ENCODE peak calls at places on chromosomes 6 and 20, in nine cellular contexts. One of them, this sample, is unnamed.

GRCh38 chr6:24554474-24554873 is 59.7 kb downstream of the ALDH5A1 start:
- DNase-seq in esophagus muscularis mucosa: no peak
- DNase-seq in upper lobe of right lung: no peak
- DNase-seq in fibroblast of lung: no peak
- DNase-seq in MM.1S: peak; percentile 48
- DNase-seq in GM23338: no peak
- DNase-seq in hepatocyte: no peak
- DNase-seq in endodermal cell: no peak
- DNase-seq in uterus: no peak
- DNase-seq in this sample: no peak

GRCh38 chr6:18506387-18507017 is 119.4 kb downstream of the RNF144B start:
- DNase-seq in esophagus muscularis mucosa: no peak
- DNase-seq in upper lobe of right lung: no peak
- DNase-seq in fibroblast of lung: peak; percentile 48
- DNase-seq in MM.1S: no peak
- DNase-seq in GM23338: no peak
- DNase-seq in hepatocyte: peak; percentile 20
- DNase-seq in endodermal cell: no peak
- DNase-seq in uterus: no peak
- DNase-seq in this sample: no peak

GRCh38 chr6:106256201-106256968 is 69.2 kb downstream of the ATG5 start:
- DNase-seq in esophagus muscularis mucosa: no peak
- DNase-seq in upper lobe of right lung: no peak
- DNase-seq in fibroblast of lung: peak; percentile 57
- DNase-seq in MM.1S: no peak
- DNase-seq in GM23338: no peak
- DNase-seq in hepatocyte: no peak
- DNase-seq in endodermal cell: no peak
- DNase-seq in uterus: no peak
- DNase-seq in this sample: no peak

GRCh38 chr6:159075506-159076100 is 30.8 kb upstream of the TAGAP start:
- DNase-seq in esophagus muscularis mucosa: no peak
- DNase-seq in upper lobe of right lung: no peak
- DNase-seq in fibroblast of lung: no peak
- DNase-seq in MM.1S: no peak
- DNase-seq in GM23338: peak; percentile 17
- DNase-seq in hepatocyte: no peak
- DNase-seq in endodermal cell: peak; percentile 37
- DNase-seq in uterus: no peak
- DNase-seq in this sample: no peak

GRCh38 chr20:3461191-3461874 is 9.5 kb upstream of the ATRN start:
- DNase-seq in esophagus muscularis mucosa: peak; percentile 86
- DNase-seq in upper lobe of right lung: no peak
- DNase-seq in fibroblast of lung: no peak
- DNase-seq in MM.1S: no peak
- DNase-seq in GM23338: peak; percentile 45
- DNase-seq in hepatocyte: peak; percentile 21
- DNase-seq in endodermal cell: peak; percentile 79
- DNase-seq in uterus: no peak
- DNase-seq in this sample: no peak

GRCh38 chr6:102994866-102995265 is 1601.4 kb downstream of the GRIK2 start:
- DNase-seq in esophagus muscularis mucosa: no peak
- DNase-seq in upper lobe of right lung: no peak
- DNase-seq in fibroblast of lung: no peak
- DNase-seq in MM.1S: no peak
- DNase-seq in GM23338: no peak
- DNase-seq in hepatocyte: no peak
- DNase-seq in endodermal cell: no peak
- DNase-seq in uterus: no peak
- DNase-seq in this sample: no peak

GRCh38 chr6:45000833-45001232 is 327.3 kb upstream of the RUNX2 start:
- DNase-seq in esophagus muscularis mucosa: no peak
- DNase-seq in upper lobe of right lung: no peak
- DNase-seq in fibroblast of lung: no peak
- DNase-seq in MM.1S: no peak
- DNase-seq in GM23338: no peak
- DNase-seq in hepatocyte: no peak
- DNase-seq in endodermal cell: no peak
- DNase-seq in uterus: no peak
- DNase-seq in this sample: no peak

GRCh38 chr6:88855521-88856152 is 107.8 kb downstream of the RNGTT start:
- DNase-seq in esophagus muscularis mucosa: no peak
- DNase-seq in upper lobe of right lung: no peak
- DNase-seq in fibroblast of lung: no peak
- DNase-seq in MM.1S: no peak
- DNase-seq in GM23338: no peak
- DNase-seq in hepatocyte: no peak
- DNase-seq in endodermal cell: no peak
- DNase-seq in uterus: no peak
- DNase-seq in this sample: no peak

GRCh38 chr6:21034345-21034744 is 500.1 kb downstream of the CDKAL1 start:
- DNase-seq in esophagus muscularis mucosa: no peak
- DNase-seq in upper lobe of right lung: no peak
- DNase-seq in fibroblast of lung: no peak
- DNase-seq in MM.1S: no peak
- DNase-seq in GM23338: no peak
- DNase-seq in hepatocyte: no peak
- DNase-seq in endodermal cell: no peak
- DNase-seq in uterus: no peak
- DNase-seq in this sample: no peak
- H3K4me3 ChIP-seq in esophagus muscularis mucosa: no peak overlapping the region
- H3K4me3 ChIP-seq in upper lobe of right lung: no peak overlapping the region
- H3K4me3 ChIP-seq in fibroblast of lung: no peak overlapping the region
- H3K4me3 ChIP-seq in MM.1S: no peak overlapping the region
- H3K4me3 ChIP-seq in GM23338: no peak overlapping the region
- H3K4me3 ChIP-seq in hepatocyte: no peak overlapping the region
- H3K4me3 ChIP-seq in endodermal cell: no peak overlapping the region
- H3K4me3 ChIP-seq in uterus: no peak overlapping the region
- H3K4me3 ChIP-seq in this sample: no peak overlapping the region

GRCh38 chr20:41359541-41360011 is 7.0 kb downstream of the EMILIN3 start:
- DNase-seq in esophagus muscularis mucosa: no peak
- DNase-seq in upper lobe of right lung: no peak
- DNase-seq in fibroblast of lung: no peak
- DNase-seq in MM.1S: no peak
- DNase-seq in GM23338: no peak
- DNase-seq in hepatocyte: no peak
- DNase-seq in endodermal cell: no peak
- DNase-seq in uterus: no peak
- DNase-seq in this sample: peak; percentile 75

GRCh38 chr20:41356951-41357350 is 9.7 kb downstream of the EMILIN3 start:
- DNase-seq in esophagus muscularis mucosa: no peak
- DNase-seq in upper lobe of right lung: no peak
- DNase-seq in fibroblast of lung: no peak
- DNase-seq in MM.1S: no peak
- DNase-seq in GM23338: no peak
- DNase-seq in hepatocyte: no peak
- DNase-seq in endodermal cell: no peak
- DNase-seq in uterus: no peak
- DNase-seq in this sample: no peak

GRCh38 chr20:41357424-41358163 is 9.0 kb downstream of the EMILIN3 start:
- DNase-seq in esophagus muscularis mucosa: no peak
- DNase-seq in upper lobe of right lung: no peak
- DNase-seq in fibroblast of lung: no peak
- DNase-seq in MM.1S: no peak
- DNase-seq in GM23338: no peak
- DNase-seq in hepatocyte: no peak
- DNase-seq in endodermal cell: no peak
- DNase-seq in uterus: no peak
- DNase-seq in this sample: no peak

GRCh38 chr20:41358230-41358629 is 8.4 kb downstream of the EMILIN3 start:
- DNase-seq in esophagus muscularis mucosa: no peak
- DNase-seq in upper lobe of right lung: no peak
- DNase-seq in fibroblast of lung: no peak
- DNase-seq in MM.1S: no peak
- DNase-seq in GM23338: no peak
- DNase-seq in hepatocyte: no peak
- DNase-seq in endodermal cell: no peak
- DNase-seq in uterus: no peak
- DNase-seq in this sample: no peak

DNA sequence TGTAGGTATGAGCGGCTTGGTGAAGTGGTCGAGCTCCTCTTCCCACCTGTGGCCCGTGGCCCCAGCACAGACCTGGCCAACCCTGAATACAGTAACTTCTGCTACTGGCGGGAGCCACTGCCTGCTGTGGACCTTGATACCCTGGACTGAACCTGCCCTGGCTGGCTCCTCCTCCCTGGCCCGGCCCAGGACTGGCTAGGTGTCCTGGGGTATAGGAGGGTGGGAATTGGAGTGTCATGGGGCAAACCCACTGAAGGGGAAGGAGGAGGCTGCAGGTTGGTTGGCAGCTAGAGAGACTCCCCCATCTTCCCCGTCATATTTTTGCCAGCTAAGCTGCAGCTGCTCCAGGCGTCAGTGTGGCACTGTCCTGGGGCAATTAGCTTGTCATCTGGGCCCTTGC is 7.9 kb downstream of the EMILIN3 start:
- DNase-seq in esophagus muscularis mucosa: no peak
- DNase-seq in upper lobe of right lung: no peak
- DNase-seq in fibroblast of lung: no peak
- DNase-seq in MM.1S: no peak
- DNase-seq in GM23338: no peak
- DNase-seq in hepatocyte: no peak
- DNase-seq in endodermal cell: no peak
- DNase-seq in uterus: no peak
- DNase-seq in this sample: no peak
- TF ChIP-seq CTCF in esophagus muscularis mucosa: no peak
- TF ChIP-seq CTCF in upper lobe of right lung: no peak
- TF ChIP-seq CTCF in fibroblast of lung: no peak
- TF ChIP-seq CTCF in MM.1S: no peak
- TF ChIP-seq CTCF in GM23338: no peak
- TF ChIP-seq CTCF in hepatocyte: no peak
- TF ChIP-seq CTCF in endodermal cell: no peak
- TF ChIP-seq CTCF in uterus: no peak
- TF ChIP-seq CTCF in this sample: no peak

DNA sequence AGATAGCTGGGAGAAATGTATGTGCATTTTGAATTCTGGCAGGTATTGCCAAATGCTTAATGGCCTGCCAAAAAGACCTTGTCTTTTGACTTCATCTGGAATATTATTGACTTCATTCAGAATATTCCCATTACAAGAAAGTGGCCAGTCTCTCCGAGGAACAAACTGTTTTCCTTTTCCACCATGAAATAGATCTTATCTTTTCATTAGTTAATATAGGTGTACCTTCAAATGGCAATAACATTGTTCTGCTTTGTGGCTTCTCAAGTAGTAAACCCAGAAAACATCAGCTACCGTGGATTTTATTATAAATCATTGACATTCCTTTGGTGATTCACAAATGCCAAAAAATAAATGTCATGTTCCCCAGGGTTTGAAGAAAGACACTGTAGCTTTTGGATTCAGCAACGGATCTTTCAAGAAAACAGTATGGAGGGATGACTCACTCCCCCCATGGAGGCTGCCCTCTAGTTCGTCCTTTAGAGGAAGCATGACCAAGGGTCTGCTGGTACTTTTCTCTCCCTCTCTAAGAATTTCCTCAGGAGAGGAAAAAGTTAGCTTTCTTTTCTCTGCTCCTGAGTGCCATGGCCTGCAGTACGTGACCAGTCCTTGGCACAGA is 1.1 kb upstream of the RNF182 start:
- DNase-seq in esophagus muscularis mucosa: no peak
- DNase-seq in upper lobe of right lung: no peak
- DNase-seq in fibroblast of lung: peak; percentile 77
- DNase-seq in MM.1S: no peak
- DNase-seq in GM23338: no peak
- DNase-seq in hepatocyte: no peak
- DNase-seq in endodermal cell: no peak
- DNase-seq in uterus: no peak
- DNase-seq in this sample: no peak
- H3K4me3 ChIP-seq in esophagus muscularis mucosa: no peak overlapping the region
- H3K4me3 ChIP-seq in upper lobe of right lung: peak overlapping the region; percentile 48
- H3K4me3 ChIP-seq in fibroblast of lung: peak overlapping the region; percentile 57
- H3K4me3 ChIP-seq in MM.1S: no peak overlapping the region
- H3K4me3 ChIP-seq in GM23338: peak overlapping the region; percentile 76
- H3K4me3 ChIP-seq in hepatocyte: peak overlapping the region; percentile 51
- H3K4me3 ChIP-seq in endodermal cell: peak overlapping the region; percentile 82
- H3K4me3 ChIP-seq in uterus: no peak overlapping the region
- H3K4me3 ChIP-seq in this sample: no peak overlapping the region

GRCh38 chr6:26611599-26611998 is 14.8 kb downstream of the ABT1 start:
- DNase-seq in esophagus muscularis mucosa: no peak
- DNase-seq in upper lobe of right lung: no peak
- DNase-seq in fibroblast of lung: no peak
- DNase-seq in MM.1S: no peak
- DNase-seq in GM23338: no peak
- DNase-seq in hepatocyte: no peak
- DNase-seq in endodermal cell: no peak
- DNase-seq in uterus: no peak
- DNase-seq in this sample: no peak

GRCh38 chr6:26609463-26609862 is 12.7 kb downstream of the ABT1 start:
- DNase-seq in esophagus muscularis mucosa: no peak
- DNase-seq in upper lobe of right lung: no peak
- DNase-seq in fibroblast of lung: no peak
- DNase-seq in MM.1S: no peak
- DNase-seq in GM23338: no peak
- DNase-seq in hepatocyte: no peak
- DNase-seq in endodermal cell: no peak
- DNase-seq in uterus: no peak
- DNase-seq in this sample: no peak

GRCh38 chr6:26613201-26613600 is 16.4 kb downstream of the ABT1 start:
- DNase-seq in esophagus muscularis mucosa: no peak
- DNase-seq in upper lobe of right lung: no peak
- DNase-seq in fibroblast of lung: no peak
- DNase-seq in MM.1S: no peak
- DNase-seq in GM23338: peak; percentile 47
- DNase-seq in hepatocyte: no peak
- DNase-seq in endodermal cell: peak; percentile 61
- DNase-seq in uterus: no peak
- DNase-seq in this sample: no peak

DNA sequence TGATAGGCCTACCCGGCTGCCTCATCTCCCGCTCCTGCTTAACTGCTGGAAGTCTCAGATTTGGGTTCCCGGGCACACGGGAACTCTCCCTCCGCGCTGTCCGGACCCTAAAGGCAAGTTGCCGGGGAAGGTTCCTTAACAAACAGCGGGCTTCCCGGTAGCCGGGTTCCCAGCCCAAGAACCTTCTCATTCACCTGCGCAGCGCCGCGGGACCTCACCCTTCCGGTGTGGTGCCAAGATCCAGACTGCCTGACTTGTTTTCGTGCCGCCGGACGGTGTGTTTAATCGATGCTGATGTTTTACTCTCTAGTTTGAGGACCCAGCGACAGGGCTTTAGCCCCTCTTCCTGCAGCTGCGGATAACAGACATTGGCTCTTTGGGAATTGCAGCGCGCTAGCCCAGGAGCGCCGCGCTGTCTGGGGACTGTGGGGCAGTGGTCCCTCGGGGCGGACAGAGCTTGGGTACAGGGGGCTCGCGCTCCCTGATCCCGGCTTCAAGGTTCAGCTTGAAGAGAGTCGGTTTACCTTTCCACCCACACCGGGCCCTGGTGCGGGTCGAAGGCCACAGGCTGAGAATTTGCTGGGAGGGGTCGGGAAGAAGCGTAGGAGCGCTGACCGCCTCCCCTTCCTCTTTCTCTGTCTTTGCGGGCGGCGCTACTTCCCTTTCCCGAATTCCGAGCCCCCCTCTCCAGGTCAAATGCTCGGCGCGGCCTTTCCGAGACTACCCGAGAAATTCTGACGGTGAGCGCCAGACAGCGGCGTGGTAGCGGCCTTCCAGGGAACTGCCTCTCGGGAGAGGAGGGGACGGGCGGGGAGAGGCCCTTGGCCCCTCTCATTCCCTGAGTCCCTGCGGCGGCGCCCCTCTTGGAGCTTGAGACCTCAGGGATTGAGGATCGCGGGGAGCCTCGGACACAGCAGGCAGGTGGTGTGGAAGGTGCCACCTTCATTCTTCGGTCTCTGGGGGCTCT is 17.2 kb downstream of the ABT1 start:
- DNase-seq in esophagus muscularis mucosa: no peak
- DNase-seq in upper lobe of right lung: no peak
- DNase-seq in fibroblast of lung: no peak
- DNase-seq in MM.1S: no peak
- DNase-seq in GM23338: peak; percentile 77
- DNase-seq in hepatocyte: peak; percentile 37
- DNase-seq in endodermal cell: peak; percentile 81
- DNase-seq in uterus: no peak
- DNase-seq in this sample: no peak
- TF ChIP-seq CTCF in esophagus muscularis mucosa: no peak
- TF ChIP-seq CTCF in upper lobe of right lung: no peak
- TF ChIP-seq CTCF in fibroblast of lung: no peak
- TF ChIP-seq CTCF in MM.1S: no peak
- TF ChIP-seq CTCF in GM23338: no peak
- TF ChIP-seq CTCF in hepatocyte: no peak
- TF ChIP-seq CTCF in endodermal cell: peak; percentile 29
- TF ChIP-seq CTCF in uterus: no peak
- TF ChIP-seq CTCF in this sample: no peak

This sample was measured in gastrocnemius medialis.